ENCODE peak calls at places on chromosomes 4 and X, in six cellular contexts. One of them, this sample, is unnamed.

GRCh38 chr4:19807505-19807904 is 444.2 kb upstream of the SLIT2 start:
- DNase-seq in NCI-H2107: no peak
- DNase-seq in ureter: no peak
- DNase-seq in GM10248: no peak
- DNase-seq in C1 segment of cervical spinal cord: no peak
- DNase-seq in SW480: no peak
- DNase-seq in this sample: no peak

GRCh38 chr4:110087116-110087708 is 111.2 kb downstream of the ELOVL6 start:
- DNase-seq in C1 segment of cervical spinal cord: no peak
- DNase-seq in GM10248: no peak
- DNase-seq in NCI-H2107: peak
- DNase-seq in SW480: no peak
- DNase-seq in ureter: no peak
- DNase-seq in this sample: no peak

GRCh38 chrX:49053223-49054072 is 5.4 kb upstream of the CCDC120 start:
- DNase-seq in ureter: no peak
- DNase-seq in C1 segment of cervical spinal cord: no peak
- DNase-seq in GM10248: peak
- DNase-seq in SW480: peak
- DNase-seq in NCI-H2107: peak
- DNase-seq in this sample: peak

GRCh38 chr4:112144546-112145325 is 518 bp upstream of the FAM241A start:
- DNase-seq in NCI-H2107: no peak
- DNase-seq in GM10248: no peak
- DNase-seq in C1 segment of cervical spinal cord: no peak
- DNase-seq in ureter: no peak
- DNase-seq in SW480: no peak
- DNase-seq in this sample: no peak

GRCh38 chr4:112348488-112349158 is 51.5 kb downstream of the ALPK1 start:
- DNase-seq in GM10248: no peak
- DNase-seq in C1 segment of cervical spinal cord: peak
- DNase-seq in SW480: no peak
- DNase-seq in NCI-H2107: peak
- DNase-seq in ureter: peak
- DNase-seq in this sample: no peak

GRCh38 chr4:14254252-14254651 is 626.7 kb upstream of the BOD1L1 start:
- DNase-seq in C1 segment of cervical spinal cord: no peak
- DNase-seq in ureter: peak
- DNase-seq in SW480: peak
- DNase-seq in GM10248: no peak
- DNase-seq in NCI-H2107: no peak
- DNase-seq in this sample: no peak

GRCh38 chr4:6011686-6012085 is 6.5 kb downstream of the C4orf50 start:
- DNase-seq in ureter: peak
- DNase-seq in GM10248: no peak
- DNase-seq in SW480: no peak
- DNase-seq in C1 segment of cervical spinal cord: no peak
- DNase-seq in NCI-H2107: no peak
- DNase-seq in this sample: no peak

GRCh38 chr4:158532556-158533231 is 11.0 kb downstream of the RXFP1 start:
- DNase-seq in C1 segment of cervical spinal cord: no peak
- DNase-seq in NCI-H2107: no peak
- DNase-seq in GM10248: no peak
- DNase-seq in SW480: no peak
- DNase-seq in ureter: no peak
- DNase-seq in this sample: no peak

GRCh38 chrX:12994321-12994720 is 19.4 kb downstream of the TMSB4X start:
- DNase-seq in C1 segment of cervical spinal cord: no peak
- DNase-seq in ureter: no peak
- DNase-seq in SW480: no peak
- DNase-seq in NCI-H2107: no peak
- DNase-seq in GM10248: no peak
- DNase-seq in this sample: no peak